ENCODE peak calls at places on chromosomes 2 and 18, in four cellular contexts. One of them, this sample, is unnamed.

GRCh38 chr2:121860033-121860810 is 104.8 kb downstream of the TSN start:
- DNase-seq in naive thymus-derived CD8-positive, alpha-beta T cell: no peak
- DNase-seq in activated naive CD4-positive, alpha-beta T cell: no peak
- DNase-seq in D341Med: no peak
- DNase-seq in this sample: peak

GRCh38 chr2:222424729-222425671 is 657 bp downstream of the SGPP2 start:
- DNase-seq in naive thymus-derived CD8-positive, alpha-beta T cell: no peak
- DNase-seq in activated naive CD4-positive, alpha-beta T cell: no peak
- DNase-seq in D341Med: peak
- DNase-seq in this sample: no peak

GRCh38 chr2:45669109-45669508 is 17.6 kb downstream of the PRKCE start:
- DNase-seq in naive thymus-derived CD8-positive, alpha-beta T cell: no peak
- DNase-seq in activated naive CD4-positive, alpha-beta T cell: no peak
- DNase-seq in D341Med: no peak
- DNase-seq in this sample: no peak

GRCh38 chr2:28002181-28002580 is 111.7 kb downstream of the BABAM2 start:
- DNase-seq in naive thymus-derived CD8-positive, alpha-beta T cell: no peak
- DNase-seq in activated naive CD4-positive, alpha-beta T cell: no peak
- DNase-seq in D341Med: no peak
- DNase-seq in this sample: no peak

GRCh38 chr2:232689152-232689910 is 7.8 kb upstream of the GIGYF2 start:
- DNase-seq in naive thymus-derived CD8-positive, alpha-beta T cell: no peak
- DNase-seq in activated naive CD4-positive, alpha-beta T cell: no peak
- DNase-seq in D341Med: peak
- DNase-seq in this sample: no peak

GRCh38 chr2:202064206-202064880 is 8.7 kb upstream of the KIAA2012 start:
- DNase-seq in naive thymus-derived CD8-positive, alpha-beta T cell: no peak
- DNase-seq in activated naive CD4-positive, alpha-beta T cell: no peak
- DNase-seq in D341Med: no peak
- DNase-seq in this sample: peak

GRCh38 chr2:237998530-237998929 is 31.7 kb downstream of the UBE2F start:
- DNase-seq in naive thymus-derived CD8-positive, alpha-beta T cell: no peak
- DNase-seq in activated naive CD4-positive, alpha-beta T cell: no peak
- DNase-seq in D341Med: no peak
- DNase-seq in this sample: peak

GRCh38 chr2:27792759-27793158 is 21.2 kb downstream of the MRPL33 start:
- DNase-seq in naive thymus-derived CD8-positive, alpha-beta T cell: no peak
- DNase-seq in activated naive CD4-positive, alpha-beta T cell: no peak
- DNase-seq in D341Med: no peak
- DNase-seq in this sample: no peak

GRCh38 chr2:45009928-45010705 is 865 bp upstream of the SIX2 start:
- DNase-seq in naive thymus-derived CD8-positive, alpha-beta T cell: no peak
- DNase-seq in activated naive CD4-positive, alpha-beta T cell: no peak
- DNase-seq in D341Med: peak
- DNase-seq in this sample: no peak

GRCh38 chr2:23601301-23601965 is 216.5 kb downstream of the KLHL29 start:
- DNase-seq in naive thymus-derived CD8-positive, alpha-beta T cell: no peak
- DNase-seq in activated naive CD4-positive, alpha-beta T cell: no peak
- DNase-seq in D341Med: no peak
- DNase-seq in this sample: no peak

GRCh38 chr2:71552861-71553301 is 99.5 kb downstream of the DYSF start:
- DNase-seq in naive thymus-derived CD8-positive, alpha-beta T cell: no peak
- DNase-seq in activated naive CD4-positive, alpha-beta T cell: no peak
- DNase-seq in D341Med: no peak
- DNase-seq in this sample: no peak

GRCh38 chr2:112683550-112684414 is 37.0 kb upstream of the NT5DC4 start:
- DNase-seq in naive thymus-derived CD8-positive, alpha-beta T cell: no peak
- DNase-seq in activated naive CD4-positive, alpha-beta T cell: no peak
- DNase-seq in D341Med: no peak
- DNase-seq in this sample: no peak

GRCh38 chr2:158495175-158495574 is 38.4 kb downstream of the PKP4 start:
- DNase-seq in naive thymus-derived CD8-positive, alpha-beta T cell: no peak
- DNase-seq in activated naive CD4-positive, alpha-beta T cell: no peak
- DNase-seq in D341Med: no peak
- DNase-seq in this sample: peak

GRCh38 chr2:207765541-207765940 is 4.2 kb downstream of the FZD5 start:
- DNase-seq in naive thymus-derived CD8-positive, alpha-beta T cell: no peak
- DNase-seq in activated naive CD4-positive, alpha-beta T cell: no peak
- DNase-seq in D341Med: no peak
- DNase-seq in this sample: no peak

GRCh38 chr2:212052412-212053159 is 486.0 kb downstream of the ERBB4 start:
- DNase-seq in naive thymus-derived CD8-positive, alpha-beta T cell: no peak
- DNase-seq in activated naive CD4-positive, alpha-beta T cell: no peak
- DNase-seq in D341Med: no peak
- DNase-seq in this sample: peak

GRCh38 chr2:216890138-216890537 is 30.3 kb upstream of the TNP1 start:
- DNase-seq in naive thymus-derived CD8-positive, alpha-beta T cell: no peak
- DNase-seq in activated naive CD4-positive, alpha-beta T cell: no peak
- DNase-seq in D341Med: no peak
- DNase-seq in this sample: no peak

GRCh38 chr18:21605218-21605617 is 4.7 kb upstream of the ESCO1 start:
- DNase-seq in naive thymus-derived CD8-positive, alpha-beta T cell: no peak
- DNase-seq in activated naive CD4-positive, alpha-beta T cell: no peak
- DNase-seq in D341Med: no peak
- DNase-seq in this sample: no peak

GRCh38 chr2:79855264-79856006 is 342.6 kb downstream of the CTNNA2 start:
- DNase-seq in naive thymus-derived CD8-positive, alpha-beta T cell: no peak
- DNase-seq in activated naive CD4-positive, alpha-beta T cell: no peak
- DNase-seq in D341Med: peak
- DNase-seq in this sample: no peak

GRCh38 chr2:66362651-66363050 is 72.3 kb upstream of the MEIS1 start:
- DNase-seq in naive thymus-derived CD8-positive, alpha-beta T cell: no peak
- DNase-seq in activated naive CD4-positive, alpha-beta T cell: no peak
- DNase-seq in D341Med: peak
- DNase-seq in this sample: no peak

GRCh38 chr2:71944183-71944550 is 203.5 kb downstream of the CYP26B1 start:
- DNase-seq in naive thymus-derived CD8-positive, alpha-beta T cell: no peak
- DNase-seq in activated naive CD4-positive, alpha-beta T cell: no peak
- DNase-seq in D341Med: peak
- DNase-seq in this sample: no peak

GRCh38 chr18:61261870-61262269 is 71.4 kb upstream of the CDH20 start:
- DNase-seq in naive thymus-derived CD8-positive, alpha-beta T cell: no peak
- DNase-seq in activated naive CD4-positive, alpha-beta T cell: no peak
- DNase-seq in D341Med: no peak
- DNase-seq in this sample: no peak

GRCh38 chr18:22394428-22394827 is 23.3 kb downstream of the CTAGE1 start:
- DNase-seq in naive thymus-derived CD8-positive, alpha-beta T cell: no peak
- DNase-seq in activated naive CD4-positive, alpha-beta T cell: no peak
- DNase-seq in D341Med: no peak
- DNase-seq in this sample: no peak

This sample was measured in AG09309.